ENCODE peak calls at places on chromosome 10, in seven cellular contexts. D is ACHN; X is lower leg skin; O is activated CD4-positive, alpha-beta T cell treated with anti-CD3 and anti-CD28 coated beads, Interleukin-2, amount 10 ng/mL, durations not matched to agents 7 days and 5 days; Q is activated T-cell treated with anti-CD3 and anti-CD28 coated beads for 1 hour; Z is amniotic stem cell; K is small intestine. J is an unnamed sample.

GRCh38 chr10:119177708-119178370 is 773 bp downstream of the PRDX3 start:
- DNase-seq in K (no peak), D (no peak), O (no peak), Z (no peak), Q (peak; percentile 11), X (no peak), J (no peak)

GRCh38 chr10:80664071-80664680 is 126.5 kb downstream of the SH2D4B start:
- DNase-seq in Z (peak; percentile 11), Q (peak; percentile 19), O (peak; percentile 46), X (peak; percentile 92), D (peak; percentile 77), K (peak; percentile 72), J (peak; percentile 90)

GRCh38 chr10:33042565-33042964 is 84.5 kb upstream of the ITGB1 start:
- DNase-seq in Q (no peak), Z (no peak), K (no peak), D (no peak), O (no peak), X (no peak), J (no peak)

GRCh38 chr10:77505431-77506334 is 131.9 kb downstream of the KCNMA1 start:
- DNase-seq in Q (no peak), Z (peak; percentile 67), D (peak; percentile 89), X (no peak), K (no peak), O (no peak), J (peak; percentile 23)

GRCh38 chr10:119597405-119598186 is 832 bp upstream of the TIAL1 start:
- DNase-seq in Q (no peak), K (no peak), Z (no peak), D (no peak), O (no peak), X (no peak), J (no peak)

GRCh38 chr10:81728692-81729091 is 146.3 kb upstream of the NRG3 start:
- DNase-seq in Z (no peak), O (no peak), D (no peak), X (no peak), Q (no peak), K (no peak), J (no peak)

GRCh38 chr10:99233680-99234018 is 2.0 kb downstream of the HPSE2 start:
- DNase-seq in Z (no peak), Q (no peak), O (no peak), K (no peak), X (no peak), D (no peak), J (no peak)

GRCh38 chr10:132514841-132515521 is 22.6 kb upstream of the INPP5A start:
- DNase-seq in Q (no peak), X (peak; percentile 84), K (no peak), Z (no peak), D (no peak), O (no peak), J (no peak)

GRCh38 chr10:75712241-75712880 is 280.9 kb downstream of the LRMDA start:
- DNase-seq in Z (no peak), K (no peak), D (peak; percentile 25), O (no peak), Q (no peak), X (no peak), J (no peak)

GRCh38 chr10:35827783-35828182 is 185.7 kb upstream of the FZD8 start:
- DNase-seq in Z (no peak), K (no peak), X (no peak), D (no peak), Q (no peak), O (no peak), J (no peak)

GRCh38 chr10:89373916-89374711 is 3.7 kb upstream of the IFIT1B start:
- DNase-seq in D (peak; percentile 48), Q (no peak), Z (peak; percentile 70), K (peak; percentile 84), X (peak; percentile 96), O (no peak), J (peak; percentile 69)

GRCh38 chr10:75395171-75395954 is 6.2 kb downstream of the ZNF503 start:
- DNase-seq in X (peak; percentile 88), O (peak; percentile 17), Q (no peak), Z (no peak), K (peak; percentile 67), D (no peak), J (peak; percentile 89)

GRCh38 chr10:87875929-87876571 is 12.6 kb downstream of the PTEN start:
- DNase-seq in K (no peak), O (no peak), Q (no peak), D (no peak), X (no peak), Z (no peak), J (no peak)

GRCh38 chr10:538895-539294 is 150.6 kb downstream of the DIP2C start:
- DNase-seq in X (no peak), D (no peak), O (no peak), Z (no peak), K (no peak), Q (no peak), J (no peak)

GRCh38 chr10:1041514-1041913 is 7.4 kb downstream of the IDI1 start:
- DNase-seq in K (no peak), Z (no peak), D (no peak), Q (no peak), O (no peak), X (no peak), J (no peak)

GRCh38 chr10:79055892-79056291 is 12.9 kb upstream of the ZMIZ1 start:
- DNase-seq in K (no peak), Q (no peak), D (no peak), X (peak; percentile 49), Z (no peak), O (no peak), J (no peak)

J was measured in hepatocyte.